ENCODE peak calls at places on chromosome 20, in five cellular contexts. M is esophagus squamous epithelium, N is HT1080, S is cardiac muscle cell, W is anterior cingulate cortex. Y is an unnamed sample.

GRCh38 chr20:35093245-35093884 is 758 bp upstream of the TRPC4AP start:
- DNase-seq in M (no peak), N (peak), S (no peak), W (no peak), Y (no peak)

GRCh38 chr20:48631114-48632016 is 196.4 kb downstream of the PREX1 start:
- DNase-seq in M (no peak), N (peak), S (no peak), W (no peak), Y (no peak)

GRCh38 chr20:44247676-44248419 is 740 bp downstream of the GDAP1L1 start:
- DNase-seq in M (no peak), N (peak), S (peak), W (no peak), Y (peak)

GRCh38 chr20:42024653-42025052 is 406.5 kb upstream of the CHD6 start:
- DNase-seq in M (no peak), N (no peak), S (peak), W (no peak), Y (no peak)

GRCh38 chr20:62117658-62118057 is 4.6 kb upstream of the LSM14B start:
- DNase-seq in M (no peak), N (no peak), S (peak), W (no peak), Y (no peak)

GRCh38 chr20:58753267-58753928 is 60.8 kb downstream of the NPEPL1 start:
- DNase-seq in M (no peak), N (no peak), S (peak), W (no peak), Y (no peak)

GRCh38 chr20:20407891-20408805 is 40.2 kb downstream of the INSM1 start:
- DNase-seq in M (no peak), N (no peak), S (no peak), W (no peak), Y (peak)

GRCh38 chr20:32822189-32822588 is 2.4 kb downstream of the MAPRE1 start:
- DNase-seq in M (no peak), N (no peak), S (no peak), W (no peak), Y (no peak)

GRCh38 chr20:19213946-19214490 is 1.6 kb downstream of the SLC24A3 start:
- DNase-seq in M (no peak), N (no peak), S (no peak), W (no peak), Y (no peak)

GRCh38 chr20:8918145-8918544 is 150.7 kb upstream of the PLCB4 start:
- DNase-seq in M (no peak), N (no peak), S (no peak), W (no peak), Y (no peak)

GRCh38 chr20:44684047-44684965 is 30.9 kb upstream of the CCN5 start:
- DNase-seq in M (no peak), N (no peak), S (no peak), W (no peak), Y (no peak)

GRCh38 chr20:23879811-23880374 is 345 bp upstream of the CST5 start:
- DNase-seq in M (no peak), N (peak), S (no peak), W (no peak), Y (no peak)

GRCh38 chr20:45354423-45355208 is 6.4 kb upstream of the SDC4 start:
- DNase-seq in M (no peak), N (peak), S (no peak), W (no peak), Y (no peak)

GRCh38 chr20:49880724-49881445 is 34.4 kb downstream of the SPATA2 start:
- DNase-seq in M (no peak), N (no peak), S (no peak), W (no peak), Y (no peak)

GRCh38 chr20:62320581-62321354 is 18.0 kb downstream of the ADRM1 start:
- DNase-seq in M (no peak), N (no peak), S (no peak), W (no peak), Y (no peak)

GRCh38 chr20:35618372-35619131 is 2.9 kb downstream of the SPAG4 start:
- DNase-seq in M (no peak), N (no peak), S (peak), W (no peak), Y (no peak)

GRCh38 chr20:57439432-57439831 is 48.2 kb downstream of the RBM38 start:
- DNase-seq in M (no peak), N (no peak), S (no peak), W (no peak), Y (no peak)

GRCh38 chr20:19812696-19813095 is 54.6 kb downstream of the RIN2 start:
- DNase-seq in M (no peak), N (peak), S (no peak), W (no peak), Y (no peak)

GRCh38 chr20:45910670-45911485 is 1.1 kb downstream of the PLTP start:
- DNase-seq in M (peak), N (peak), S (peak), W (peak), Y (peak)

GRCh38 chr20:19249515-19249914 is 37.1 kb downstream of the SLC24A3 start:
- DNase-seq in M (no peak), N (peak), S (no peak), W (no peak), Y (no peak)

GRCh38 chr20:13256606-13257005 is 35.5 kb downstream of the ISM1 start:
- DNase-seq in M (no peak), N (no peak), S (no peak), W (no peak), Y (no peak)

GRCh38 chr20:32539063-32539816 is 45.9 kb downstream of the NOL4L start:
- DNase-seq in M (no peak), N (no peak), S (no peak), W (no peak), Y (no peak)

GRCh38 chr20:57395111-57395959 is 4.1 kb downstream of the RBM38 start:
- DNase-seq in M (no peak), N (no peak), S (peak), W (peak), Y (no peak)

GRCh38 chr20:13341737-13342393 is 120.8 kb downstream of the ISM1 start:
- DNase-seq in M (no peak), N (no peak), S (no peak), W (no peak), Y (no peak)

GRCh38 chr20:13659288-13659687 is 20.6 kb upstream of the TASP1 start:
- DNase-seq in M (no peak), N (no peak), S (no peak), W (no peak), Y (no peak)

GRCh38 chr20:1122388-1123315 is 4.2 kb downstream of the PSMF1 start:
- DNase-seq in M (no peak), N (peak), S (no peak), W (no peak), Y (peak)

GRCh38 chr20:7736336-7736735 is 203.9 kb downstream of the HAO1 start:
- DNase-seq in M (no peak), N (peak), S (no peak), W (no peak), Y (no peak)

GRCh38 chr20:11178946-11179654 is 505.3 kb upstream of the JAG1 start:
- DNase-seq in M (no peak), N (peak), S (no peak), W (no peak), Y (peak)

GRCh38 chr20:34538671-34539123 is 19.8 kb upstream of the MAP1LC3A start:
- DNase-seq in M (no peak), N (no peak), S (peak), W (no peak), Y (no peak)

GRCh38 chr20:347640-348484 is 951 bp downstream of the NRSN2 start:
- DNase-seq in M (no peak), N (peak), S (peak), W (peak), Y (peak)

GRCh38 chr20:17593902-17594301 is 24.0 kb downstream of the DSTN start:
- DNase-seq in M (no peak), N (no peak), S (no peak), W (no peak), Y (no peak)

GRCh38 chr20:50071039-50071888 is 41.7 kb downstream of the UBE2V1 start:
- DNase-seq in M (peak), N (peak), S (peak), W (no peak), Y (peak)

GRCh38 chr20:17875981-17876385 is 92.6 kb downstream of the SNX5 start:
- DNase-seq in M (no peak), N (no peak), S (no peak), W (no peak), Y (no peak)

GRCh38 chr20:3653921-3654320 is 9.3 kb downstream of the GFRA4 start:
- DNase-seq in M (no peak), N (no peak), S (no peak), W (no peak), Y (no peak)

GRCh38 chr20:54078296-54078695 is 7.9 kb upstream of the BCAS1 start:
- DNase-seq in M (no peak), N (peak), S (no peak), W (no peak), Y (no peak)